ENCODE peak calls at places on chromosome 16, in ten cellular contexts. W, S, K, D, V, P, T, I, F and Y are unnamed samples.

GRCh38 chr16:85436636-85437160 is 176.4 kb upstream of the GSE1 start:
- DNase-seq in W (no peak), S (no peak), K (no peak), D (no peak), V (no peak), P (no peak), T (peak), I (no peak), F (no peak), Y (no peak)

GRCh38 chr16:67534420-67534819 is 5.8 kb downstream of the RIPOR1 start:
- DNase-seq in W (no peak), S (no peak), K (no peak), D (no peak), V (no peak), P (no peak), T (no peak), I (no peak), F (no peak), Y (no peak)

GRCh38 chr16:64051826-64052225 is 1070.0 kb downstream of the CDH11 start:
- DNase-seq in W (no peak), S (no peak), K (no peak), D (peak), V (no peak), P (no peak), T (peak), I (peak), F (peak), Y (no peak)

GRCh38 chr16:65126845-65127624 is 5.2 kb upstream of the CDH11 start:
- DNase-seq in W (no peak), S (no peak), K (no peak), D (no peak), V (no peak), P (no peak), T (no peak), I (no peak), F (no peak), Y (no peak)

GRCh38 chr16:23469814-23470213 is 16.8 kb upstream of the COG7 start:
- DNase-seq in W (no peak), S (no peak), K (no peak), D (peak), V (no peak), P (no peak), T (no peak), I (no peak), F (no peak), Y (no peak)

GRCh38 chr16:22220714-22221113 is 14.6 kb downstream of the EEF2K start:
- DNase-seq in W (no peak), S (no peak), K (no peak), D (no peak), V (no peak), P (no peak), T (peak), I (no peak), F (no peak), Y (no peak)

GRCh38 chr16:70724146-70725023 is 38.5 kb upstream of the MTSS2 start:
- DNase-seq in W (no peak), S (no peak), K (no peak), D (no peak), V (no peak), P (no peak), T (no peak), I (no peak), F (no peak), Y (no peak)

GRCh38 chr16:83913234-83913633 is 14.3 kb downstream of the MLYCD start:
- DNase-seq in W (no peak), S (no peak), K (peak), D (no peak), V (no peak), P (no peak), T (peak), I (no peak), F (no peak), Y (no peak)

GRCh38 chr16:80889779-80890359 is 85.5 kb upstream of the CDYL2 start:
- DNase-seq in W (no peak), S (no peak), K (no peak), D (no peak), V (no peak), P (no peak), T (no peak), I (no peak), F (no peak), Y (no peak)

GRCh38 chr16:9012848-9013507 is 49.3 kb upstream of the USP7 start:
- DNase-seq in W (no peak), S (peak), K (no peak), D (no peak), V (peak), P (no peak), T (peak), I (no peak), F (peak), Y (no peak)

GRCh38 chr16:81623365-81624102 is 155.6 kb upstream of the PLCG2 start:
- DNase-seq in W (no peak), S (no peak), K (no peak), D (peak), V (peak), P (no peak), T (peak), I (peak), F (peak), Y (peak)

GRCh38 chr16:67649494-67649931 is 4.6 kb downstream of the CARMIL2 start:
- DNase-seq in W (no peak), S (no peak), K (no peak), D (no peak), V (no peak), P (no peak), T (no peak), I (no peak), F (peak), Y (no peak)

GRCh38 chr16:83305092-83305491 is 502.7 kb upstream of the HSBP1 start:
- DNase-seq in W (no peak), S (no peak), K (no peak), D (peak), V (no peak), P (peak), T (peak), I (peak), F (no peak), Y (no peak)

GRCh38 chr16:55730115-55730514 is 74.3 kb downstream of the SLC6A2 start:
- DNase-seq in W (no peak), S (no peak), K (peak), D (no peak), V (no peak), P (no peak), T (no peak), I (no peak), F (no peak), Y (no peak)

GRCh38 chr16:967077-967541 is 3.7 kb downstream of the LMF1 start:
- DNase-seq in W (no peak), S (no peak), K (no peak), D (no peak), V (no peak), P (no peak), T (no peak), I (no peak), F (no peak), Y (no peak)

GRCh38 chr16:72921620-72922019 is 126.3 kb downstream of the ZFHX3 start:
- DNase-seq in W (no peak), S (no peak), K (no peak), D (peak), V (peak), P (no peak), T (peak), I (peak), F (no peak), Y (no peak)

GRCh38 chr16:64974381-64974780 is 147.5 kb downstream of the CDH11 start:
- DNase-seq in W (no peak), S (no peak), K (no peak), D (no peak), V (no peak), P (no peak), T (no peak), I (no peak), F (no peak), Y (no peak)

GRCh38 chr16:57588821-57589220 is 39.6 kb upstream of the ADGRG1 start:
- DNase-seq in W (peak), S (no peak), K (no peak), D (no peak), V (no peak), P (no peak), T (no peak), I (no peak), F (no peak), Y (no peak)

GRCh38 chr16:48194828-48195566 is 39.2 kb upstream of the ABCC12 start:
- DNase-seq in W (no peak), S (no peak), K (no peak), D (peak), V (no peak), P (peak), T (peak), I (no peak), F (no peak), Y (no peak)

GRCh38 chr16:77647726-77648125 is 74.6 kb upstream of the NUDT7 start:
- DNase-seq in W (no peak), S (no peak), K (no peak), D (peak), V (no peak), P (no peak), T (no peak), I (no peak), F (no peak), Y (no peak)

GRCh38 chr16:78096386-78096785 is 3.1 kb upstream of the WWOX start:
- DNase-seq in W (no peak), S (no peak), K (no peak), D (no peak), V (no peak), P (no peak), T (no peak), I (no peak), F (no peak), Y (no peak)

GRCh38 chr16:4081035-4081434 is 35.2 kb downstream of the ADCY9 start:
- DNase-seq in W (no peak), S (no peak), K (peak), D (no peak), V (no peak), P (no peak), T (no peak), I (no peak), F (no peak), Y (no peak)

GRCh38 chr16:14629612-14629918 is 495 bp downstream of the PARN start:
- DNase-seq in W (no peak), S (no peak), K (no peak), D (no peak), V (peak), P (no peak), T (no peak), I (no peak), F (peak), Y (no peak)

GRCh38 chr16:54175552-54176375 is 110.8 kb downstream of the IRX3 start:
- DNase-seq in W (no peak), S (no peak), K (no peak), D (peak), V (no peak), P (no peak), T (peak), I (peak), F (no peak), Y (no peak)

GRCh38 chr16:49839462-49839825 is 16.5 kb downstream of the ZNF423 start:
- DNase-seq in W (no peak), S (no peak), K (no peak), D (no peak), V (no peak), P (no peak), T (no peak), I (no peak), F (no peak), Y (no peak)

GRCh38 chr16:2337431-2338296 is 2.9 kb downstream of the ABCA3 start:
- DNase-seq in W (no peak), S (no peak), K (no peak), D (no peak), V (no peak), P (no peak), T (no peak), I (no peak), F (no peak), Y (no peak)

GRCh38 chr16:84281077-84281476 is 13.6 kb upstream of the WFDC1 start:
- DNase-seq in W (no peak), S (no peak), K (no peak), D (peak), V (no peak), P (no peak), T (peak), I (peak), F (no peak), Y (peak)

GRCh38 chr16:75026892-75027391 is 28.1 kb downstream of the ZNRF1 start:
- DNase-seq in W (no peak), S (no peak), K (no peak), D (peak), V (no peak), P (no peak), T (peak), I (no peak), F (no peak), Y (no peak)

GRCh38 chr16:2716101-2716885 is 3.7 kb downstream of the PRSS27 start:
- DNase-seq in W (no peak), S (no peak), K (no peak), D (no peak), V (no peak), P (no peak), T (no peak), I (no peak), F (no peak), Y (no peak)

GRCh38 chr16:28213396-28213795 is 1.6 kb upstream of the XPO6 start:
- DNase-seq in W (no peak), S (no peak), K (no peak), D (no peak), V (no peak), P (no peak), T (no peak), I (no peak), F (no peak), Y (no peak)

GRCh38 chr16:28219283-28219682 is 7.5 kb upstream of the XPO6 start:
- DNase-seq in W (no peak), S (no peak), K (no peak), D (peak), V (no peak), P (no peak), T (no peak), I (no peak), F (no peak), Y (no peak)

GRCh38 chr16:28217326-28217725 is 5.6 kb upstream of the XPO6 start:
- DNase-seq in W (no peak), S (no peak), K (no peak), D (no peak), V (no peak), P (no peak), T (no peak), I (no peak), F (no peak), Y (no peak)

GRCh38 chr16:28212532-28212873 is 738 bp upstream of the XPO6 start:
- DNase-seq in W (no peak), S (no peak), K (no peak), D (no peak), V (no peak), P (no peak), T (peak), I (peak), F (peak), Y (no peak)

GRCh38 chr16:28218109-28218508 is 6.3 kb upstream of the XPO6 start:
- DNase-seq in W (peak), S (no peak), K (no peak), D (peak), V (peak), P (peak), T (peak), I (peak), F (peak), Y (peak)
- TF ChIP-seq CTCF in W (peak), S (peak), K (no peak), D (peak), V (peak), P (peak), T (peak), I (peak), F (no peak), Y (peak)

GRCh38 chr16:10731790-10732189 is 11.9 kb upstream of the NUBP1 start:
- DNase-seq in W (no peak), S (no peak), K (no peak), D (no peak), V (no peak), P (no peak), T (no peak), I (no peak), F (no peak), Y (no peak)

GRCh38 chr16:10729104-10729503 is 14.5 kb upstream of the NUBP1 start:
- DNase-seq in W (no peak), S (no peak), K (no peak), D (no peak), V (no peak), P (no peak), T (no peak), I (no peak), F (no peak), Y (no peak)

GRCh38 chr16:10728488-10728887 is 15.2 kb upstream of the NUBP1 start:
- DNase-seq in W (no peak), S (no peak), K (no peak), D (no peak), V (no peak), P (no peak), T (no peak), I (no peak), F (no peak), Y (no peak)

GRCh38 chr16:10728035-10728462 is 15.6 kb upstream of the NUBP1 start:
- DNase-seq in W (no peak), S (no peak), K (no peak), D (no peak), V (no peak), P (no peak), T (no peak), I (peak), F (no peak), Y (no peak)

GRCh38 chr16:10729649-10730048 is 14.0 kb upstream of the NUBP1 start:
- DNase-seq in W (no peak), S (no peak), K (no peak), D (peak), V (no peak), P (no peak), T (peak), I (peak), F (no peak), Y (no peak)
- TF ChIP-seq CTCF in W (no peak), S (no peak), K (no peak), D (no peak), V (no peak), P (no peak), T (no peak), I (peak), F (no peak), Y (no peak)

GRCh38 chr16:66324785-66325184 is 41.7 kb upstream of the CDH5 start:
- DNase-seq in W (no peak), S (no peak), K (no peak), D (peak), V (peak), P (no peak), T (peak), I (peak), F (peak), Y (no peak)
- TF ChIP-seq CTCF in W (no peak), S (peak), K (no peak), D (peak), V (no peak), P (no peak), T (no peak), I (no peak), F (no peak), Y (no peak)

GRCh38 chr16:12260119-12260646 is 283.6 kb downstream of the SNX29 start:
- DNase-seq in W (no peak), S (no peak), K (no peak), D (no peak), V (no peak), P (no peak), T (no peak), I (no peak), F (no peak), Y (no peak)

GRCh38 chr16:12256880-12257279 is 280.3 kb downstream of the SNX29 start:
- DNase-seq in W (no peak), S (no peak), K (no peak), D (peak), V (no peak), P (no peak), T (no peak), I (no peak), F (no peak), Y (no peak)

GRCh38 chr16:12257926-12258561 is 281.5 kb downstream of the SNX29 start:
- DNase-seq in W (no peak), S (no peak), K (no peak), D (no peak), V (no peak), P (no peak), T (no peak), I (no peak), F (no peak), Y (no peak)

GRCh38 chr16:12259258-12259657 is 282.7 kb downstream of the SNX29 start:
- DNase-seq in W (no peak), S (no peak), K (no peak), D (no peak), V (no peak), P (no peak), T (no peak), I (no peak), F (no peak), Y (no peak)

GRCh38 chr16:12258806-12259205 is 282.3 kb downstream of the SNX29 start:
- DNase-seq in W (no peak), S (no peak), K (no peak), D (no peak), V (no peak), P (no peak), T (no peak), I (no peak), F (no peak), Y (no peak)
- TF ChIP-seq CTCF in W (no peak), S (no peak), K (no peak), D (no peak), V (no peak), P (no peak), T (no peak), I (no peak), F (no peak), Y (no peak)

DNA sequence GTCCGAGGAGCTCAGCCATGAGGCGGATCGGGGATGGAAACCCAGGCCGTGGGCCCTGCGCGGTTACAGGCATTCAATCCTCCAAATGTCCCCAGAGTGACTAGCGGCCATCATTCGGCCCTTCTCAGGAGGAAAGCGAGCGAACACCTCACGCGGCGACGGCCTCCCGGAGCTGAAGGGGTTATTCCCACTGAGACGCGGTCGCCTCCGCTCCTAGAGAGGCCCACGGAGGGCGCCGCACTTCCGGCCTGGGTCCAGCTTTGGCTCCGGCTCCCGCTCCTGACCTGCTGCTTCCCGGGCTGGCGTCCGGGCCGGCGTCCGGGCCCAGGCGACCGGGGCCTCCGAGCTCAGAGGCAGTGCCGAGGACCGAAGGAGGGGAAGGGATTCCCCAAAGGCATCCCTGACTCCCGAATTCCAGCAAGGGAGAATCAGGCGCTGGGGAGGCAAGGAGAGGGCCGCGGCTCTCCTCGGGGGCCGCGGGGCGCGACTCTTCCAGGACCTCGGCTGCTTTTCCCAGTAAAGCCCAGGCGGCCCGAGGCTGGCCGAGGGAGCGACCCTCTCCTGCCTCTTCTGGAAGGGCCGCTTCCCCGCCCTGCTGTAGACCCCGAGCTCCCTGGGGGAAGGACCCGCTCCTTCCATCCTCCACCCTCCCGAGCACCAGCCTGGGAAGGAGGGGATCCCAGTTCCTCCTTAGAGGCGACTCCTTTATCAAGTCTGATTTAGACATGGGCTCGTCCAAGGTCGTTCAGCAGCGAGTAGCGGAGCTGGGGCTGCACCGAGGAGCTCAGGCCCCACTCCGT is 18.6 kb upstream of the ZNF629 start:
- DNase-seq in W (peak), S (peak), K (peak), D (peak), V (peak), P (no peak), T (peak), I (peak), F (peak), Y (peak)
- TF ChIP-seq CTCF in W (no peak), S (no peak), K (no peak), D (no peak), V (no peak), P (peak), T (no peak), I (peak), F (no peak), Y (no peak)